ENCODE peak calls at places on chromosomes 1 and 21, in six cellular contexts. One of them, this sample, is unnamed.

GRCh38 chr1:114081145-114082046 is 72.3 kb downstream of the SYT6 start:
- DNase-seq in upper lobe of right lung: no peak
- DNase-seq in Caki2: no peak
- DNase-seq in HFF-Myc: no peak
- DNase-seq in A549: no peak
- DNase-seq in tibial artery: peak
- DNase-seq in this sample: no peak

GRCh38 chr1:223417444-223417843 is 24.2 kb downstream of the CCDC185 start:
- DNase-seq in tibial artery: no peak
- DNase-seq in HFF-Myc: no peak
- DNase-seq in Caki2: peak
- DNase-seq in A549: no peak
- DNase-seq in upper lobe of right lung: no peak
- DNase-seq in this sample: no peak

GRCh38 chr1:44170281-44170823 is 28.9 kb upstream of the KLF18 start:
- DNase-seq in HFF-Myc: no peak
- DNase-seq in upper lobe of right lung: no peak
- DNase-seq in tibial artery: no peak
- DNase-seq in A549: no peak
- DNase-seq in Caki2: no peak
- DNase-seq in this sample: peak

GRCh38 chr1:15919316-15919715 is 56.6 kb downstream of the ZBTB17 start:
- DNase-seq in tibial artery: no peak
- DNase-seq in A549: no peak
- DNase-seq in HFF-Myc: peak
- DNase-seq in Caki2: no peak
- DNase-seq in upper lobe of right lung: no peak
- DNase-seq in this sample: peak

GRCh38 chr1:185696419-185697150 is 37.6 kb upstream of the HMCN1 start:
- DNase-seq in HFF-Myc: no peak
- DNase-seq in upper lobe of right lung: no peak
- DNase-seq in tibial artery: no peak
- DNase-seq in Caki2: no peak
- DNase-seq in A549: no peak
- DNase-seq in this sample: no peak

GRCh38 chr1:27594542-27595510 is 9.1 kb downstream of the AHDC1 start:
- DNase-seq in HFF-Myc: no peak
- DNase-seq in tibial artery: no peak
- DNase-seq in Caki2: no peak
- DNase-seq in A549: no peak
- DNase-seq in upper lobe of right lung: no peak
- DNase-seq in this sample: peak

GRCh38 chr1:170239445-170239844 is 93.7 kb downstream of the NTMT2 start:
- DNase-seq in HFF-Myc: no peak
- DNase-seq in tibial artery: no peak
- DNase-seq in Caki2: no peak
- DNase-seq in upper lobe of right lung: no peak
- DNase-seq in A549: no peak
- DNase-seq in this sample: no peak

GRCh38 chr1:155909894-155910293 is 1.3 kb downstream of the RIT1 start:
- DNase-seq in HFF-Myc: no peak
- DNase-seq in A549: no peak
- DNase-seq in upper lobe of right lung: no peak
- DNase-seq in tibial artery: no peak
- DNase-seq in Caki2: peak
- DNase-seq in this sample: peak

GRCh38 chr1:205988585-205988995 is 14.6 kb downstream of the RAB7B start:
- DNase-seq in Caki2: no peak
- DNase-seq in A549: no peak
- DNase-seq in HFF-Myc: no peak
- DNase-seq in upper lobe of right lung: no peak
- DNase-seq in tibial artery: no peak
- DNase-seq in this sample: no peak

GRCh38 chr1:117447661-117448060 is 80.4 kb downstream of the MAN1A2 start:
- DNase-seq in Caki2: no peak
- DNase-seq in HFF-Myc: no peak
- DNase-seq in A549: no peak
- DNase-seq in tibial artery: no peak
- DNase-seq in upper lobe of right lung: no peak
- DNase-seq in this sample: peak

GRCh38 chr21:33024278-33025103 is 1.2 kb upstream of the OLIG2 start:
- DNase-seq in HFF-Myc: no peak
- DNase-seq in A549: no peak
- DNase-seq in Caki2: no peak
- DNase-seq in tibial artery: no peak
- DNase-seq in upper lobe of right lung: no peak
- DNase-seq in this sample: no peak

GRCh38 chr1:222171005-222171404 is 376.9 kb downstream of the HHIPL2 start:
- DNase-seq in tibial artery: no peak
- DNase-seq in A549: peak
- DNase-seq in HFF-Myc: no peak
- DNase-seq in upper lobe of right lung: no peak
- DNase-seq in Caki2: peak
- DNase-seq in this sample: peak

GRCh38 chr1:200628223-200628868 is 7.8 kb upstream of the KIF14 start:
- DNase-seq in HFF-Myc: no peak
- DNase-seq in upper lobe of right lung: no peak
- DNase-seq in Caki2: no peak
- DNase-seq in A549: no peak
- DNase-seq in tibial artery: no peak
- DNase-seq in this sample: no peak

GRCh38 chr1:15007842-15008241 is 145.7 kb upstream of the TMEM51 start:
- DNase-seq in tibial artery: no peak
- DNase-seq in HFF-Myc: no peak
- DNase-seq in Caki2: no peak
- DNase-seq in upper lobe of right lung: no peak
- DNase-seq in A549: no peak
- DNase-seq in this sample: no peak

GRCh38 chr1:98323396-98323795 is 338.1 kb upstream of the SNX7 start:
- DNase-seq in A549: peak
- DNase-seq in upper lobe of right lung: no peak
- DNase-seq in Caki2: no peak
- DNase-seq in tibial artery: no peak
- DNase-seq in HFF-Myc: peak
- DNase-seq in this sample: peak

GRCh38 chr1:31607360-31607759 is 10.1 kb upstream of the HCRTR1 start:
- DNase-seq in Caki2: no peak
- DNase-seq in A549: no peak
- DNase-seq in HFF-Myc: no peak
- DNase-seq in tibial artery: no peak
- DNase-seq in upper lobe of right lung: no peak
- DNase-seq in this sample: no peak

GRCh38 chr1:160781129-160781808 is 14.7 kb upstream of the LY9 start:
- DNase-seq in A549: no peak
- DNase-seq in Caki2: no peak
- DNase-seq in upper lobe of right lung: no peak
- DNase-seq in HFF-Myc: no peak
- DNase-seq in tibial artery: no peak
- DNase-seq in this sample: no peak

GRCh38 chr1:216815239-216815955 is 92.2 kb upstream of the ESRRG start:
- DNase-seq in A549: no peak
- DNase-seq in HFF-Myc: peak
- DNase-seq in upper lobe of right lung: no peak
- DNase-seq in tibial artery: no peak
- DNase-seq in Caki2: no peak
- DNase-seq in this sample: peak

GRCh38 chr21:29114765-29115164 is 15.7 kb upstream of the MAP3K7CL start:
- DNase-seq in HFF-Myc: peak
- DNase-seq in upper lobe of right lung: no peak
- DNase-seq in Caki2: peak
- DNase-seq in tibial artery: no peak
- DNase-seq in A549: peak
- DNase-seq in this sample: peak

GRCh38 chr1:119987689-119988088 is 81.8 kb downstream of the NOTCH2 start:
- DNase-seq in A549: no peak
- DNase-seq in tibial artery: no peak
- DNase-seq in upper lobe of right lung: no peak
- DNase-seq in Caki2: no peak
- DNase-seq in HFF-Myc: no peak
- DNase-seq in this sample: no peak

GRCh38 chr1:23013657-23014056 is 2.0 kb downstream of the TEX46 start:
- DNase-seq in A549: no peak
- DNase-seq in Caki2: peak
- DNase-seq in upper lobe of right lung: no peak
- DNase-seq in tibial artery: no peak
- DNase-seq in HFF-Myc: no peak
- DNase-seq in this sample: no peak

GRCh38 chr1:17167783-17168479 is 37.0 kb upstream of the PADI1 start:
- DNase-seq in upper lobe of right lung: no peak
- DNase-seq in tibial artery: no peak
- DNase-seq in HFF-Myc: no peak
- DNase-seq in A549: peak
- DNase-seq in Caki2: peak
- DNase-seq in this sample: peak

This sample was measured in EL.